ENCODE peak calls at places on chromosomes 7 and 10, in five cellular contexts. K is Panc1, I is DND-41, H is PC-3, M is heart right ventricle. A is an unnamed sample. For H3K4me1 and H3K36me3, the result is how much of the 10 kb centered on the place peaks cover.

GRCh38 chr7:91520645-91521044 is 256.4 kb downstream of the FZD1 start:
- DNase-seq in K (no peak), I (no peak), H (no peak), M (no peak), A (no peak)

GRCh38 chr7:134829381-134829986 is 50.0 kb downstream of the CALD1 start:
- DNase-seq in K (no peak), I (no peak), H (no peak), M (no peak), A (no peak)

GRCh38 chr10:7333995-7334964 is 76.6 kb downstream of the SFMBT2 start:
- DNase-seq in K (no peak), I (no peak), H (no peak), M (peak), A (no peak)

GRCh38 chr7:37208528-37208927 is 240.1 kb downstream of the ELMO1 start:
- DNase-seq in K (peak), I (peak), H (peak), M (peak), A (peak)

GRCh38 chr10:73788864-73789658 is 3.7 kb downstream of the ZSWIM8 start:
- DNase-seq in K (no peak), I (no peak), H (no peak), M (no peak), A (no peak)

GRCh38 chr10:770975-771374 is 81.5 kb upstream of the DIP2C start:
- DNase-seq in K (no peak), I (no peak), H (no peak), M (no peak), A (no peak)

GRCh38 chr7:3063016-3063753 is 19.5 kb upstream of the CARD11 start:
- DNase-seq in K (no peak), I (no peak), H (peak), M (no peak), A (peak)

GRCh38 chr7:142749218-142749993 is at the start of gene PRSS1:
- DNase-seq in K (no peak), I (no peak), H (no peak), M (no peak), A (no peak)

GRCh38 chr7:25854059-25854458 is 297.9 kb upstream of the NFE2L3 start:
- DNase-seq in K (no peak), I (no peak), H (no peak), M (no peak), A (no peak)

GRCh38 chr10:107037192-107038122 is 127.0 kb downstream of the SORCS1 start:
- DNase-seq in K (no peak), I (no peak), H (no peak), M (no peak), A (no peak)

GRCh38 chr10:98170249-98171117 is 36.0 kb downstream of the R3HCC1L start:
- DNase-seq in K (peak), I (peak), H (peak), M (peak), A (peak)

GRCh38 chr7:35487841-35488240 is 207.1 kb downstream of the HERPUD2 start:
- DNase-seq in K (no peak), I (no peak), H (no peak), M (no peak), A (no peak)

GRCh38 chr7:41731486-41732278 is 28.8 kb upstream of the INHBA start:
- DNase-seq in K (no peak), I (no peak), H (no peak), M (no peak), A (no peak)

GRCh38 chr10:108452483-108453060 is 1288.1 kb upstream of the SORCS1 start:
- DNase-seq in K (no peak), I (no peak), H (no peak), M (no peak), A (no peak)

GRCh38 chr7:139124084-139124914 is 14.8 kb upstream of the ZC3HAV1 start:
- DNase-seq in K (no peak), I (no peak), H (no peak), M (no peak), A (no peak)

GRCh38 chr7:28613262-28613661 is 200.9 kb downstream of the CREB5 start:
- DNase-seq in K (no peak), I (no peak), H (peak), M (no peak), A (no peak)

GRCh38 chr7:20575758-20576135 is 39.7 kb upstream of the ABCB5 start:
- DNase-seq in K (no peak), I (no peak), H (no peak), M (no peak), A (no peak)

GRCh38 chr10:112852308-112852707 is 97.7 kb upstream of the TCF7L2 start:
- DNase-seq in K (no peak), I (no peak), H (no peak), M (peak), A (no peak)

GRCh38 chr10:129955591-129956284 is 8.3 kb downstream of the EBF3 start:
- DNase-seq in K (no peak), I (no peak), H (peak), M (no peak), A (no peak)

GRCh38 chr10:48199580-48200377 is 74.7 kb downstream of the FRMPD2 start:
- DNase-seq in K (no peak), I (peak), H (no peak), M (no peak), A (no peak)

GRCh38 chr10:54002077-54002476 is 799.0 kb downstream of the PCDH15 start:
- DNase-seq in K (no peak), I (no peak), H (no peak), M (no peak), A (no peak)

GRCh38 chr10:86849495-86849894 is 93.1 kb downstream of the BMPR1A start:
- DNase-seq in K (no peak), I (no peak), H (no peak), M (no peak), A (no peak)

GRCh38 chr7:87110778-87111177 is 41.5 kb upstream of the DMTF1 start:
- DNase-seq in K (no peak), I (no peak), H (peak), M (no peak), A (no peak)

GRCh38 chr7:107581387-107582013 is 1.5 kb downstream of the BCAP29 start:
- DNase-seq in K (no peak), I (no peak), H (peak), M (no peak), A (no peak)

GRCh38 chr10:116753759-116754158 is 11.4 kb upstream of the HSPA12A start:
- DNase-seq in K (no peak), I (no peak), H (peak), M (no peak), A (no peak)

GRCh38 chr7:70356324-70356797 is 758.1 kb downstream of the AUTS2 start:
- DNase-seq in K (no peak), I (no peak), H (no peak), M (no peak), A (no peak)

GRCh38 chr7:93836111-93836510 is 54.4 kb downstream of the TFPI2 start:
- DNase-seq in K (no peak), I (no peak), H (no peak), M (no peak), A (no peak)

GRCh38 chr10:47254611-47255010 is 45.4 kb upstream of the GDF10 start:
- DNase-seq in K (no peak), I (no peak), H (no peak), M (no peak), A (no peak)

GRCh38 chr10:85888004-85888403 is 478.6 kb downstream of the GRID1 start:
- DNase-seq in K (no peak), I (no peak), H (no peak), M (no peak), A (no peak)

GRCh38 chr7:128932862-128933821 is 4.6 kb upstream of the IRF5 start:
- DNase-seq in K (no peak), I (peak), H (no peak), M (no peak), A (peak)

DNA sequence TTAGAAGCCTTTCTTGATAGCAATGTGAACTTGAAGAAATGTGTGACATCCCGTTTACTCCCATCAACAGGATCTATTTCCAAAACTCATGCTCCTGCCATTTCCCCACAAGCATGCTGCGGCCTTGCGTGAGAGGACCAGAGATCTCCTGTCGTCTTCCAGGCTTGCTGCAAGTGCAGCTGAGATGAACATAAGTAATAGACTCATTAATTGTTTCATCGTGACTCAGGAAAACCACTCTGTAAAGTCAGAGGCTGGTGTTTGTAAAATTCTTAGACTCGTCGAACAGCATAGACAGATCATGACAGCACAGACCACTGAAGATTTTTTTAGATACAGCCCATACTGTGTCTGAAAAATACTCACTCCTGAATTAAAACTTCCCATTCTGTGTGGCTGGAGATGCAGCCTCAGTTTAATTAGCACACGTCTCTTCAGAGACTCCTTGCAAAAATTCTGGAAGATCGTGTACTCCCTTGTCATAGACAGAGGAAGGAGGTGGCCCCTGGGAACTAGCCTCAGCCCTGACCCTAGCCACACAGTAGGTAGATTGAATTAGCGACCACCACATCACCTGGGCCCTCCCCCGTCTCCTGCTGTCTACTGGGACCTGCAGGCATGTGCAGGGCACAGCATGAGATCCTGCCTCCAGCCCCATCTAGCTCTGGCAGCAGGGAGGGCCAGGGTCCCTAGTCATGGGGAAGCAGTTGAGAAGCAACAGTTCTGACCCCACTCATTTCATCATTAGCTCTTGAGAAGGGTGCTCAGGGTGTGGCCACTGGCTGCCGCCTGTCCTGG is 226.0 kb downstream of the CELF2 start:
- DNase-seq in K (no peak), I (no peak), H (no peak), M (no peak), A (no peak)
- H3K4me1 ChIP-seq in K (under half), I (under half), H (under half), M (half or more), A (half or more)

GRCh38 chr7:64555046-64555445 is 7.8 kb downstream of the ZNF680 start:
- DNase-seq in K (no peak), I (no peak), H (no peak), M (no peak), A (no peak)

GRCh38 chr7:64551375-64552142 is 11.3 kb downstream of the ZNF680 start:
- DNase-seq in K (no peak), I (no peak), H (no peak), M (no peak), A (no peak)
- H3K36me3 ChIP-seq in K (under half), I (half or more), H (half or more), M (under half), A (under half)

DNA sequence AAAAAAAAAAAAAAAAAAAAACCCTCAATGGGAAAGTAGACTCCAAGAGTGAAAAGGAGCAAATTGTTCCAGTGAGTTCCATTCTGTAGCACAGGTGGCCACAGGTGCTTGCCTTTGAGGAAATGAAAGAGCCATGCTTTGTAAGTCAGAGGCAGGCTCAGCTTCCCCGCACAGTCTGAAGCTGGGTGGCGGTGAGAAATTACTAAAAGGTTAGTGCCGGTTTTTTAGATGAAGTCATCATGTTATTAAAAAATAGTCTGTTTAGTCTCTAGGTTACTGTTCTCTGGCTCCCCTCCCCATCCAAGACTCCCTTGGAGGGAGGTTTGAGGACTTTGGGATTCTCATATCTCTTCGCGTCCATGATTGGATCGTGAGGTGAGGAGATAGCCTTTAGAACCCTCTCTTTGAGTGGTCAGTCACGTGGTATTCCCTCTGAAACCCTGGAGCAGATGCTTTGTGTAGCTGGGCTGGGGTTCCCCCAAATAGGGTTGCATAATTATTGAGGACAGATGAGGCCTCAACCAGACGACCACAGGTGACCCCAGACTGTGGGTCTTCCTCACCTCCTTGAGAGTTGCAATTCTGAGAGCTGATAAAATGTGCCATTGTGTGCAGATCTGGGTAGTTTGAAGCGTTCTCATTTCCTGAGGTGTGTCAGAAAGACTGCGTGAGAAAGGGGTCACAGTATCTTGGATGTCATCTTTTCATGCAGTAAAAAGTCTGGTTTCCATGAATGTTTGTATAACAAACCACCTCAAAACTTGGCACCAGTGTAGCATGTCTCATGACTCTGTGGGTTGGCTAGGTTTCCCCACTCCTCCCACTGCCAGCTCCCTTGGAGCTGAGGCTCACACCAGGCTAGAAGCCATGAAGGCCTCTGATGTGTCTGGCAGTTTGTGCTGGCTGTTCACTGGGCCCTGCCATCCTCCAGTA is 27.1 kb downstream of the OGDH start:
- DNase-seq in K (no peak), I (no peak), H (peak), M (peak), A (peak)
- H3K4me1 ChIP-seq in K (under half), I (under half), H (half or more), M (half or more), A (half or more)

DNA sequence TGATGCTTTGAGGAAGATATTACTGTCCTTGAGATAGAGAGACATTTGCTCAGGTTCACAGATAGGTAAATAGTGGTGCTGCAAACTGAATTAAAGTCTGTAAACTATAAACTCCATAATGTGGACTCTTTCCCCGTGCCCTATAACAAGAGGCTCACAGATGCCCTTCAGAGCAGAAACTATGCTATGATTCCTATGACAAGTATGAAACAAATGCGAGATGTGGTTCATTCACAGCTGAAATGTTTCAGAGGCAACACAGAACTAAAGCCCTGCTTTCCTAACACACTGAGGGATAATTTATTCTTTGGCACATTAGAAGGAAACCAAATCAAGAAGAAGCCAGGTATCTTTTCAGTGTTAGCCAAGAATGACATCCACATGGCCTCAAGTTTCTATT is 13.4 kb downstream of the CHUK start:
- DNase-seq in K (no peak), I (no peak), H (no peak), M (no peak), A (no peak)
- H3K36me3 ChIP-seq in K (under half), I (half or more), H (under half), M (half or more), A (half or more)

DNA sequence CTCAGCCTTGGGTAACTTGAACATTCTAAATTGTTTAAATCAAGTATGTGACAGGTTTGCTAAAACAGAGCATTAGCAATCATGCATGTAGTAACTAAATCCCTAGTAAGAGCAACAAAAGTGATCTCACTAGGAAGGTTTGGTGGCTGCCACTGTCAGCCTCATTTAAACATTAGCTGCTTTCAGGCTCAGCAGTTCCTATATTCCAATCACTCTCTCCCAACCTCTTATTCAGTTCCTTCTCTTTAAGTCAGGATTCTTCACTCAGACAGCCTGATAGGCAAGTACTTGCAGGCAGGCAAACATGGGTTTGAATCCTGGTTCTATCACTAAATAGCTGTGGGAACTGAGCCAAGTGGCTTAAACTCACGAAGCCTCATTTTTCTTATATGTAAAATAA is 3.6 kb downstream of the CREB3L2 start:
- DNase-seq in K (no peak), I (no peak), H (no peak), M (no peak), A (no peak)
- H3K4me1 ChIP-seq in K (under half), I (under half), H (under half), M (half or more), A (under half)

GRCh38 chr10:103447187-103447586 is 5.0 kb downstream of the CALHM2 start:
- DNase-seq in K (no peak), I (no peak), H (no peak), M (no peak), A (no peak)
- H3K36me3 ChIP-seq in K (under half), I (half or more), H (under half), M (under half), A (half or more)

GRCh38 chr10:119531067-119531466 is 11.5 kb downstream of the RGS10 start:
- DNase-seq in K (no peak), I (no peak), H (no peak), M (no peak), A (no peak)
- H3K4me1 ChIP-seq in K (under half), I (under half), H (under half), M (under half), A (under half)

DNA sequence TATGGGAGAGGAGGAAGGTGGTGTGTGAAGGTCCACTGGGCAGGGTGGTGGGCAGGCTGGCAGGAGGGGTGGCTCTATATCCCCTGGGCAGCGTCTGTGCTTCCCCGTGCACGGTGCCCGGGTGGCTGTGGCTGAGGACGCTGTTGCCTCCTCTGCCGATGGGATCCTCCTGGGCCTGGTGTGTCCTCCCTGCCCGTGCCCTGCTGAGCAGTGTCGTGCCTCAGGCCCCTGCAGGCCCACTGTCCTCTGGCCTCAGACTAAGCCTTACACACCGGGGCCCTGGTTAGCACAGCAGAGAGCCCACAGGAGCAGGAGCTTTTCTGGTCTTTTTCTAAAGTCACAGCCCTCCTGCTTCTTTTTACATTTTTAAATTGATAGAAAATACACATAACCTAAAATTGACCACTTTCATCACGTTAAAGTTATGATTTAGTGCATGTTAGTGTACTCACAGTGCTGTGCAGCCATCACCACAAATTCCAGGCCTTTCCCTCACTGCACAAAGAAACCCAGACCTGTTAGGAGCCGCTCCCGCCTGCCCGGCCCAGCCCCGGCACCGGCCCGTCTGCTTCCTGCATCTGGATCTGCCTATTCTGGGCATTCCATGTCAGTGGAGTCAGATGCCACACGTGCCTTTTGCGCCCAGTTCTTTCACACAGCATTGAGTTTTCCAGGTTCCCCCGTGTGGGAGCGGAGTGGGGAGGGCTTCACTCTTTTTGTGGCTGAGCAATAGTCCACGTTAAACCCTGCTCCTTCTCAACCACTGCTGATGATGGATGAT is 19.4 kb downstream of the PFKFB3 start:
- DNase-seq in K (no peak), I (no peak), H (no peak), M (no peak), A (no peak)
- H3K36me3 ChIP-seq in K (under half), I (half or more), H (under half), M (half or more), A (half or more)

A was measured in CD4-positive, CD25-positive, alpha-beta regulatory T cell.